ENCODE peak calls at places on chromosome 18, in five cellular contexts. O is GM12891; N is nucleus accumbens; L is NCI-H69; U is activated CD8-positive, alpha-beta memory T cell treated with anti-CD3 and anti-CD28 coated beads for 24 hours. Q is an unnamed sample.

GRCh38 chr18:37429768-37430167 is 135.8 kb downstream of the CELF4 start:
- DNase-seq in O (no peak), L (peak; percentile 87), N (no peak), U (no peak), Q (no peak)

GRCh38 chr18:23143059-23143831 is 8.0 kb downstream of the CABLES1 start:
- DNase-seq in L (peak; percentile 89), O (no peak), N (no peak), U (no peak), Q (no peak)

GRCh38 chr18:3060667-3061580 is 48.0 kb upstream of the LPIN2 start:
- DNase-seq in U (peak; percentile 76), N (no peak), O (no peak), L (no peak), Q (no peak)

GRCh38 chr18:2207294-2207693 is 364.0 kb downstream of the METTL4 start:
- DNase-seq in O (no peak), U (no peak), L (no peak), N (no peak), Q (no peak)

GRCh38 chr18:1760901-1761300 is 810.4 kb downstream of the METTL4 start:
- DNase-seq in N (no peak), L (no peak), U (no peak), O (no peak), Q (no peak)

GRCh38 chr18:666177-666576 is 8.7 kb downstream of the TYMS start:
- DNase-seq in L (no peak), U (no peak), N (no peak), O (no peak), Q (no peak)

GRCh38 chr18:47817017-47817911 is 113.2 kb downstream of the SMAD2 start:
- DNase-seq in L (no peak), N (no peak), U (no peak), O (no peak), Q (no peak)

GRCh38 chr18:5890606-5891360 is 4.5 kb downstream of the TMEM200C start:
- DNase-seq in N (peak; percentile 9), L (peak; percentile 85), O (peak; percentile 69), U (peak; percentile 77), Q (peak; percentile 72)

GRCh38 chr18:8898990-8899389 is 193.6 kb downstream of the MTCL1 start:
- DNase-seq in N (no peak), L (peak; percentile 70), O (no peak), U (no peak), Q (no peak)

GRCh38 chr18:62128157-62128556 is 58.7 kb downstream of the PIGN start:
- DNase-seq in N (no peak), O (no peak), L (peak; percentile 43), U (no peak), Q (no peak)

GRCh38 chr18:48743046-48743445 is 204.2 kb downstream of the CTIF start:
- DNase-seq in O (no peak), U (no peak), N (no peak), L (no peak), Q (no peak)

GRCh38 chr18:10242922-10243680 is 211.3 kb upstream of the APCDD1 start:
- DNase-seq in L (peak; percentile 97), N (no peak), O (no peak), U (no peak), Q (no peak)

GRCh38 chr18:62957885-62958472 is 242.6 kb downstream of the PHLPP1 start:
- DNase-seq in O (no peak), N (no peak), U (peak; percentile 71), L (peak; percentile 85), Q (no peak)

GRCh38 chr18:79797518-79798345 is at the start of gene KCNG2:
- DNase-seq in L (peak; percentile 56), N (peak; percentile 55), U (peak; percentile 63), O (peak; percentile 72), Q (peak; percentile 68)

GRCh38 chr18:51330148-51330547 is 132.7 kb upstream of the MEX3C start:
- DNase-seq in U (no peak), N (no peak), O (no peak), L (peak; percentile 52), Q (no peak)

GRCh38 chr18:35335861-35336260 is 8.4 kb downstream of the ZNF24 start:
- DNase-seq in O (no peak), L (peak; percentile 80), U (no peak), N (no peak), Q (no peak)

GRCh38 chr18:58452392-58453166 is 176.3 kb downstream of the ALPK2 start:
- DNase-seq in O (no peak), L (no peak), N (no peak), U (no peak), Q (no peak)

GRCh38 chr18:4107049-4107459 is 348.1 kb downstream of the DLGAP1 start:
- DNase-seq in L (no peak), O (no peak), U (no peak), N (no peak), Q (no peak)

GRCh38 chr18:5414546-5414945 is 119.0 kb upstream of the ZBTB14 start:
- DNase-seq in O (no peak), U (no peak), L (peak; percentile 50), N (no peak), Q (peak; percentile 12)

GRCh38 chr18:3604626-3605408 is 154.8 kb downstream of the TGIF1 start:
- DNase-seq in O (no peak), L (peak; percentile 26), U (peak; percentile 65), N (peak; percentile 12), Q (no peak)

GRCh38 chr18:3667255-3668137 is 217.5 kb downstream of the TGIF1 start:
- DNase-seq in N (no peak), O (no peak), L (peak; percentile 64), U (no peak), Q (no peak)

GRCh38 chr18:73556904-73557303 is 590.7 kb downstream of the FBXO15 start:
- DNase-seq in O (no peak), L (no peak), N (no peak), U (no peak), Q (no peak)

GRCh38 chr18:57438669-57439616 is 3.8 kb downstream of the ONECUT2 start:
- DNase-seq in L (peak; percentile 68), N (no peak), U (no peak), O (no peak), Q (no peak)

GRCh38 chr18:5417342-5417741 is 121.8 kb upstream of the ZBTB14 start:
- DNase-seq in U (no peak), O (no peak), N (no peak), L (no peak), Q (peak; percentile 9)

GRCh38 chr18:74229005-74229404 is 62.8 kb downstream of the CYB5A start:
- DNase-seq in U (no peak), L (no peak), O (no peak), N (no peak), Q (no peak)

GRCh38 chr18:48002933-48003365 is 72.5 kb upstream of the SMAD2 start:
- DNase-seq in U (peak; percentile 41), N (no peak), L (peak; percentile 95), O (no peak), Q (no peak)

GRCh38 chr18:49277395-49278036 is 182.9 kb downstream of the DYM start:
- DNase-seq in U (no peak), O (no peak), L (no peak), N (no peak), Q (no peak)

GRCh38 chr18:42041793-42042192 is 86.8 kb downstream of the PIK3C3 start:
- DNase-seq in O (no peak), N (no peak), L (no peak), U (no peak), Q (no peak)

GRCh38 chr18:36066001-36066400 is 1.4 kb downstream of the RPRD1A start:
- DNase-seq in N (no peak), U (no peak), O (no peak), L (peak; percentile 28), Q (no peak)